ENCODE peak calls at places on chromosomes 6 and 20, in four cellular contexts. Y is SK-N-SH, F is HCT116, R is A549. M is an unnamed sample.

GRCh38 chr6:137261393-137262154 is 42.4 kb upstream of the IFNGR1 start:
- DNase-seq in Y (no peak), F (no peak), R (peak; percentile 54), M (no peak)

GRCh38 chr20:46964299-46965123 is 69.9 kb downstream of the EYA2 start:
- DNase-seq in Y (no peak), F (no peak), R (no peak), M (no peak)

GRCh38 chr6:144644776-144645175 is 359.6 kb downstream of the UTRN start:
- DNase-seq in Y (no peak), F (no peak), R (no peak), M (no peak)

GRCh38 chr20:62977613-62978558 is 25.4 kb downstream of the SLC17A9 start:
- DNase-seq in Y (peak; percentile 61), F (peak; percentile 51), R (peak; percentile 34), M (no peak)

GRCh38 chr20:44730441-44730840 is 15.2 kb upstream of the KCNK15 start:
- DNase-seq in Y (no peak), F (peak; percentile 70), R (peak; percentile 92), M (no peak)

GRCh38 chr6:19637010-19637409 is 200.2 kb upstream of the ID4 start:
- DNase-seq in Y (no peak), F (no peak), R (no peak), M (no peak)

GRCh38 chr6:44653761-44654218 is 266.3 kb downstream of the CDC5L start:
- DNase-seq in Y (no peak), F (no peak), R (no peak), M (no peak)

GRCh38 chr6:143059616-143060353 is 904 bp upstream of the AIG1 start:
- DNase-seq in Y (peak; percentile 13), F (peak; percentile 62), R (peak; percentile 26), M (peak; percentile 71)

GRCh38 chr6:131858765-131859490 is 51.1 kb downstream of the ENPP1 start:
- DNase-seq in Y (no peak), F (no peak), R (no peak), M (no peak)

GRCh38 chr6:49986551-49986950 is 17.1 kb upstream of the DEFB113 start:
- DNase-seq in Y (no peak), F (no peak), R (no peak), M (no peak)

GRCh38 chr6:1810880-1811279 is 201.2 kb downstream of the FOXC1 start:
- DNase-seq in Y (no peak), F (no peak), R (no peak), M (no peak)

GRCh38 chr20:41166201-41167117 is 29.1 kb downstream of the PLCG1 start:
- DNase-seq in Y (no peak), F (no peak), R (no peak), M (no peak)

GRCh38 chr6:150620244-150620643 is 20.6 kb downstream of the PLEKHG1 start:
- DNase-seq in Y (no peak), F (no peak), R (no peak), M (no peak)

GRCh38 chr6:159727717-159728440 is 573 bp downstream of the WTAP start:
- DNase-seq in Y (no peak), F (no peak), R (no peak), M (peak; percentile 39)

GRCh38 chr20:49567421-49568256 is at the start of gene PTGIS:
- DNase-seq in Y (peak; percentile 87), F (no peak), R (no peak), M (no peak)

GRCh38 chr6:100462990-100463684 is 1.6 kb downstream of the SIM1 start:
- DNase-seq in Y (no peak), F (no peak), R (no peak), M (no peak)

GRCh38 chr20:54070187-54070987 is at the start of gene BCAS1:
- DNase-seq in Y (no peak), F (no peak), R (peak; percentile 52), M (no peak)

GRCh38 chr6:16388488-16388887 is 150.1 kb downstream of the GMPR start:
- DNase-seq in Y (no peak), F (no peak), R (no peak), M (no peak)

GRCh38 chr20:51220293-51220706 is 197.4 kb upstream of the KCNG1 start:
- DNase-seq in Y (peak; percentile 52), F (no peak), R (peak; percentile 33), M (peak; percentile 19)

GRCh38 chr6:26330835-26331808 is 33.9 kb upstream of the BTN3A2 start:
- DNase-seq in Y (peak; percentile 9), F (no peak), R (peak; percentile 80), M (no peak)

GRCh38 chr6:18477301-18477941 is 90.3 kb downstream of the RNF144B start:
- DNase-seq in Y (no peak), F (no peak), R (no peak), M (no peak)

GRCh38 chr6:135102191-135102590 is 47.6 kb upstream of the HBS1L start:
- DNase-seq in Y (no peak), F (no peak), R (no peak), M (no peak)

GRCh38 chr6:79707621-79708020 is 76.5 kb downstream of the SH3BGRL2 start:
- DNase-seq in Y (no peak), F (no peak), R (no peak), M (no peak)

GRCh38 chr6:109349419-109349987 is 32.8 kb downstream of the CD164 start:
- DNase-seq in Y (peak; percentile 43), F (no peak), R (peak; percentile 58), M (no peak)

GRCh38 chr20:16953858-16954257 is 205.7 kb downstream of the OTOR start:
- DNase-seq in Y (no peak), F (no peak), R (no peak), M (no peak)

GRCh38 chr6:118705799-118706481 is 54.5 kb upstream of the CEP85L start:
- DNase-seq in Y (no peak), F (no peak), R (no peak), M (no peak)

GRCh38 chr6:139376604-139377218 is 2.3 kb upstream of the CITED2 start:
- DNase-seq in Y (no peak), F (no peak), R (peak; percentile 44), M (no peak)

GRCh38 chr20:1440024-1440423 is 26.6 kb downstream of the NSFL1C start:
- DNase-seq in Y (peak; percentile 10), F (peak; percentile 26), R (peak; percentile 50), M (peak; percentile 30)

GRCh38 chr6:132919476-132919875 is 105.1 kb downstream of the RPS12 start:
- DNase-seq in Y (no peak), F (no peak), R (peak; percentile 4), M (no peak)

GRCh38 chr20:63844384-63845025 is 13.4 kb upstream of the ZBTB46 start:
- DNase-seq in Y (no peak), F (no peak), R (no peak), M (no peak)

GRCh38 chr6:151010111-151010510 is 144.6 kb downstream of the MTHFD1L start:
- DNase-seq in Y (no peak), F (no peak), R (no peak), M (no peak)

GRCh38 chr6:166435574-166435973 is 52.8 kb upstream of the MPC1 start:
- DNase-seq in Y (peak; percentile 71), F (no peak), R (no peak), M (peak; percentile 83)

GRCh38 chr6:80468398-80468797 is 361.9 kb downstream of the BCKDHB start:
- DNase-seq in Y (no peak), F (no peak), R (no peak), M (no peak)

GRCh38 chr6:42746452-42747400 is 823 bp upstream of the TBCC start:
- DNase-seq in Y (peak; percentile 95), F (peak; percentile 74), R (peak; percentile 94), M (peak; percentile 54)
- TF ChIP-seq REST in Y (no peak), F (no peak), R (no peak), M (no peak)

DNA sequence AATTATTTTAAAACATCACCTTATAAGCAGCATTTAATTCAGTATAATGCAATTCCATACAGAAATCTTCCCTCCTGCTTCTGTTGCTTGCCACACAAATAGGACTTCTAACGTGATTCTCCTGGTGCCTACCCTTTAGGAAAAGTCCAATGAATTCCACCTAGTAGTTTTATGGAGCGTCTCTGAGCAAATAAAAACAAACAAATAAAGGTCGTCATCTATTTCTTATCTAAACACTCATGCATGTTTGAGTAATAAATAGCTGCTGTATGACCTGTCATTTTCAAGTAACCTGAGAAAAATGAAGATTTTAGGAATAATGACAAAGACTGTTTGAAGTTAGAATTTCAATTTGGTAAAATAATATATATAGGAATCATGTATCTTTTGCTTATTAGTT is 102.7 kb downstream of the BMP5 start:
- DNase-seq in Y (no peak), F (no peak), R (no peak), M (no peak)
- TF ChIP-seq REST in Y (no peak), F (no peak), R (no peak), M (no peak)

GRCh38 chr20:59933849-59934585 is 580 bp upstream of the SYCP2 start:
- DNase-seq in Y (peak; percentile 97), F (peak; percentile 15), R (peak; percentile 79), M (no peak)
- TF ChIP-seq REST in Y (no peak), F (no peak), R (peak; percentile 42), M (peak; percentile 60)

GRCh38 chr6:108195209-108195608 is 29.4 kb downstream of the NR2E1 start:
- DNase-seq in Y (no peak), F (no peak), R (no peak), M (no peak)

GRCh38 chr6:108198761-108199498 is 33.1 kb downstream of the NR2E1 start:
- DNase-seq in Y (no peak), F (no peak), R (no peak), M (no peak)

GRCh38 chr6:108200186-108200585 is 34.4 kb downstream of the NR2E1 start:
- DNase-seq in Y (no peak), F (no peak), R (no peak), M (no peak)

GRCh38 chr6:108203189-108204119 is 37.6 kb downstream of the NR2E1 start:
- DNase-seq in Y (no peak), F (no peak), R (no peak), M (no peak)

DNA sequence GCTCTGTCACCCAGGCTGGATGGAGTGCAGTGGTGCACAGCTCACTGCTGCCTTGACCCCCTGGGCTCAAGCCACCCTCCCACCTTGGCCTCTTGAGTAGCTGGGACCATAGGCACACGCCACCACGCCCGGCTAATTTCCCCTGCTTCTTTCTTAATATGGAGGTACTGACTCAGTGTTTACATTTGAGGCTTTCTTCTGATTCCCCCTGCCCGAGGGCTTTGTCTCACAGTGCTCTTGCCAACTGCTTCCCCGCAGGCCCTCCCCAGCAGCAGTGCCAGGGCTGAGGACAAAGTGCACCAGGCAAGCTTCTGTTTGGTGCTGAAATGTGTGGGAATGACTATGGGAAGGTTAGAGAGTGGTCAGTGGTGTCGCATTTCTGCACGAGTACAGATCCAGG is 34.8 kb downstream of the NR2E1 start:
- DNase-seq in Y (no peak), F (peak; percentile 3), R (peak; percentile 78), M (no peak)
- TF ChIP-seq REST in Y (no peak), F (no peak), R (no peak), M (no peak)

GRCh38 chr20:45771182-45771759 is 20.4 kb downstream of the WFDC3 start:
- DNase-seq in Y (peak; percentile 70), F (peak; percentile 61), R (peak; percentile 77), M (peak; percentile 75)
- TF ChIP-seq REST in Y (no peak), F (no peak), R (no peak), M (no peak)